ENCODE peak calls at places on chromosomes 4 and X, in six cellular contexts. One of them, this sample, is unnamed.

GRCh38 chr4:3415471-3416141 is 26.2 kb upstream of the HGFAC start:
- DNase-seq in astrocyte of the hippocampus: no peak
- DNase-seq in activated B cell treated with CpG ODN at 0.5 μM for 24 hours: no peak
- DNase-seq in occipital lobe: no peak
- DNase-seq in kidney: peak
- DNase-seq in CD4-positive, alpha-beta T cell: no peak
- DNase-seq in this sample: no peak

GRCh38 chr4:127604949-127605709 is 27.6 kb upstream of the INTU start:
- DNase-seq in astrocyte of the hippocampus: peak
- DNase-seq in activated B cell treated with CpG ODN at 0.5 μM for 24 hours: no peak
- DNase-seq in occipital lobe: no peak
- DNase-seq in kidney: no peak
- DNase-seq in CD4-positive, alpha-beta T cell: no peak
- DNase-seq in this sample: no peak

GRCh38 chr4:4781936-4782754 is 77.3 kb upstream of the MSX1 start:
- DNase-seq in astrocyte of the hippocampus: no peak
- DNase-seq in activated B cell treated with CpG ODN at 0.5 μM for 24 hours: no peak
- DNase-seq in occipital lobe: no peak
- DNase-seq in kidney: no peak
- DNase-seq in CD4-positive, alpha-beta T cell: no peak
- DNase-seq in this sample: no peak

GRCh38 chr4:164446516-164446915 is 307.4 kb upstream of the SMIM31 start:
- DNase-seq in astrocyte of the hippocampus: peak
- DNase-seq in activated B cell treated with CpG ODN at 0.5 μM for 24 hours: no peak
- DNase-seq in occipital lobe: no peak
- DNase-seq in kidney: no peak
- DNase-seq in CD4-positive, alpha-beta T cell: no peak
- DNase-seq in this sample: no peak

GRCh38 chr4:134906404-134907023 is 704.9 kb upstream of the PABPC4L start:
- DNase-seq in astrocyte of the hippocampus: peak
- DNase-seq in activated B cell treated with CpG ODN at 0.5 μM for 24 hours: no peak
- DNase-seq in occipital lobe: no peak
- DNase-seq in kidney: no peak
- DNase-seq in CD4-positive, alpha-beta T cell: no peak
- DNase-seq in this sample: no peak

GRCh38 chr4:13267091-13267490 is 217.0 kb downstream of the RAB28 start:
- DNase-seq in astrocyte of the hippocampus: peak
- DNase-seq in activated B cell treated with CpG ODN at 0.5 μM for 24 hours: no peak
- DNase-seq in occipital lobe: no peak
- DNase-seq in kidney: no peak
- DNase-seq in CD4-positive, alpha-beta T cell: no peak
- DNase-seq in this sample: no peak

GRCh38 chr4:148021706-148022105 is 289.8 kb downstream of the ARHGAP10 start:
- DNase-seq in astrocyte of the hippocampus: no peak
- DNase-seq in activated B cell treated with CpG ODN at 0.5 μM for 24 hours: no peak
- DNase-seq in occipital lobe: no peak
- DNase-seq in kidney: no peak
- DNase-seq in CD4-positive, alpha-beta T cell: no peak
- DNase-seq in this sample: no peak

GRCh38 chr4:80072607-80073361 is at the start of gene ANTXR2:
- DNase-seq in astrocyte of the hippocampus: peak
- DNase-seq in activated B cell treated with CpG ODN at 0.5 μM for 24 hours: peak
- DNase-seq in occipital lobe: peak
- DNase-seq in kidney: peak
- DNase-seq in CD4-positive, alpha-beta T cell: peak
- DNase-seq in this sample: peak

GRCh38 chr4:89353514-89353913 is 45.9 kb upstream of the GPRIN3 start:
- DNase-seq in astrocyte of the hippocampus: no peak
- DNase-seq in activated B cell treated with CpG ODN at 0.5 μM for 24 hours: no peak
- DNase-seq in occipital lobe: no peak
- DNase-seq in kidney: no peak
- DNase-seq in CD4-positive, alpha-beta T cell: no peak
- DNase-seq in this sample: no peak

GRCh38 chrX:141439651-141440050 is 144.9 kb downstream of the SPANXA1 start:
- DNase-seq in astrocyte of the hippocampus: peak
- DNase-seq in activated B cell treated with CpG ODN at 0.5 μM for 24 hours: no peak
- DNase-seq in occipital lobe: no peak
- DNase-seq in kidney: no peak
- DNase-seq in CD4-positive, alpha-beta T cell: no peak
- DNase-seq in this sample: no peak

GRCh38 chr4:177393236-177393635 is 49.0 kb downstream of the AGA start:
- DNase-seq in astrocyte of the hippocampus: peak
- DNase-seq in activated B cell treated with CpG ODN at 0.5 μM for 24 hours: no peak
- DNase-seq in occipital lobe: no peak
- DNase-seq in kidney: no peak
- DNase-seq in CD4-positive, alpha-beta T cell: peak
- DNase-seq in this sample: no peak

GRCh38 chrX:118963159-118963558 is 11.3 kb upstream of the LONRF3 start:
- DNase-seq in astrocyte of the hippocampus: no peak
- DNase-seq in activated B cell treated with CpG ODN at 0.5 μM for 24 hours: no peak
- DNase-seq in occipital lobe: no peak
- DNase-seq in kidney: no peak
- DNase-seq in CD4-positive, alpha-beta T cell: no peak
- DNase-seq in this sample: no peak

GRCh38 chrX:5823861-5824260 is 404.8 kb downstream of the NLGN4X start:
- DNase-seq in astrocyte of the hippocampus: no peak
- DNase-seq in activated B cell treated with CpG ODN at 0.5 μM for 24 hours: no peak
- DNase-seq in occipital lobe: no peak
- DNase-seq in kidney: no peak
- DNase-seq in CD4-positive, alpha-beta T cell: no peak
- DNase-seq in this sample: no peak

GRCh38 chr4:61511716-61512488 is 311.8 kb downstream of the ADGRL3 start:
- DNase-seq in astrocyte of the hippocampus: peak
- DNase-seq in activated B cell treated with CpG ODN at 0.5 μM for 24 hours: no peak
- DNase-seq in occipital lobe: no peak
- DNase-seq in kidney: no peak
- DNase-seq in CD4-positive, alpha-beta T cell: no peak
- DNase-seq in this sample: no peak